ENCODE peak calls at places on chromosomes 3 and 15, in six cellular contexts. One of them, this sample, is unnamed.

GRCh38 chr3:86239956-86240355 is 751.0 kb downstream of the VGLL3 start:
- DNase-seq in stimulated activated CD4-positive, alpha-beta T cell treated with anti-CD3 and anti-CD28 coated beads, Interleukin-2, amount 100 ng/mL, for 48 hours: no peak
- DNase-seq in activated T-cell treated with anti-CD3 and anti-CD28 coated beads for 1 hour: no peak
- DNase-seq in caudate nucleus: no peak
- DNase-seq in activated naive CD8-positive, alpha-beta T cell treated with anti-CD3 and anti-CD28 coated beads, Interleukin-2, amount 50 U/mL, for 24 hours: no peak
- DNase-seq in naive B cell: no peak
- DNase-seq in this sample: no peak

GRCh38 chr3:197540961-197541377 is 14.8 kb downstream of the BDH1 start:
- DNase-seq in stimulated activated CD4-positive, alpha-beta T cell treated with anti-CD3 and anti-CD28 coated beads, Interleukin-2, amount 100 ng/mL, for 48 hours: no peak
- DNase-seq in activated T-cell treated with anti-CD3 and anti-CD28 coated beads for 1 hour: no peak
- DNase-seq in caudate nucleus: no peak
- DNase-seq in activated naive CD8-positive, alpha-beta T cell treated with anti-CD3 and anti-CD28 coated beads, Interleukin-2, amount 50 U/mL, for 24 hours: no peak
- DNase-seq in naive B cell: no peak
- DNase-seq in this sample: no peak

GRCh38 chr15:38154255-38154654 is 98.4 kb upstream of the SPRED1 start:
- DNase-seq in stimulated activated CD4-positive, alpha-beta T cell treated with anti-CD3 and anti-CD28 coated beads, Interleukin-2, amount 100 ng/mL, for 48 hours: no peak
- DNase-seq in activated T-cell treated with anti-CD3 and anti-CD28 coated beads for 1 hour: no peak
- DNase-seq in caudate nucleus: no peak
- DNase-seq in activated naive CD8-positive, alpha-beta T cell treated with anti-CD3 and anti-CD28 coated beads, Interleukin-2, amount 50 U/mL, for 24 hours: no peak
- DNase-seq in naive B cell: no peak
- DNase-seq in this sample: no peak

GRCh38 chr3:38346584-38347410 is at the start of gene XYLB:
- DNase-seq in stimulated activated CD4-positive, alpha-beta T cell treated with anti-CD3 and anti-CD28 coated beads, Interleukin-2, amount 100 ng/mL, for 48 hours: peak
- DNase-seq in activated T-cell treated with anti-CD3 and anti-CD28 coated beads for 1 hour: peak
- DNase-seq in caudate nucleus: peak
- DNase-seq in activated naive CD8-positive, alpha-beta T cell treated with anti-CD3 and anti-CD28 coated beads, Interleukin-2, amount 50 U/mL, for 24 hours: peak
- DNase-seq in naive B cell: peak
- DNase-seq in this sample: peak

GRCh38 chr3:12400795-12401194 is 83.5 kb upstream of the TSEN2 start:
- DNase-seq in stimulated activated CD4-positive, alpha-beta T cell treated with anti-CD3 and anti-CD28 coated beads, Interleukin-2, amount 100 ng/mL, for 48 hours: no peak
- DNase-seq in activated T-cell treated with anti-CD3 and anti-CD28 coated beads for 1 hour: no peak
- DNase-seq in caudate nucleus: no peak
- DNase-seq in activated naive CD8-positive, alpha-beta T cell treated with anti-CD3 and anti-CD28 coated beads, Interleukin-2, amount 50 U/mL, for 24 hours: no peak
- DNase-seq in naive B cell: no peak
- DNase-seq in this sample: peak

GRCh38 chr3:7382293-7383033 is 521.5 kb downstream of the GRM7 start:
- DNase-seq in stimulated activated CD4-positive, alpha-beta T cell treated with anti-CD3 and anti-CD28 coated beads, Interleukin-2, amount 100 ng/mL, for 48 hours: no peak
- DNase-seq in activated T-cell treated with anti-CD3 and anti-CD28 coated beads for 1 hour: no peak
- DNase-seq in caudate nucleus: no peak
- DNase-seq in activated naive CD8-positive, alpha-beta T cell treated with anti-CD3 and anti-CD28 coated beads, Interleukin-2, amount 50 U/mL, for 24 hours: no peak
- DNase-seq in naive B cell: no peak
- DNase-seq in this sample: peak

GRCh38 chr3:144743325-144743724 is 771.7 kb downstream of the DIPK2A start:
- DNase-seq in stimulated activated CD4-positive, alpha-beta T cell treated with anti-CD3 and anti-CD28 coated beads, Interleukin-2, amount 100 ng/mL, for 48 hours: no peak
- DNase-seq in activated T-cell treated with anti-CD3 and anti-CD28 coated beads for 1 hour: no peak
- DNase-seq in caudate nucleus: no peak
- DNase-seq in activated naive CD8-positive, alpha-beta T cell treated with anti-CD3 and anti-CD28 coated beads, Interleukin-2, amount 50 U/mL, for 24 hours: no peak
- DNase-seq in naive B cell: no peak
- DNase-seq in this sample: no peak

GRCh38 chr3:132135628-132136333 is 101.0 kb upstream of the CPNE4 start:
- DNase-seq in stimulated activated CD4-positive, alpha-beta T cell treated with anti-CD3 and anti-CD28 coated beads, Interleukin-2, amount 100 ng/mL, for 48 hours: no peak
- DNase-seq in activated T-cell treated with anti-CD3 and anti-CD28 coated beads for 1 hour: no peak
- DNase-seq in caudate nucleus: no peak
- DNase-seq in activated naive CD8-positive, alpha-beta T cell treated with anti-CD3 and anti-CD28 coated beads, Interleukin-2, amount 50 U/mL, for 24 hours: no peak
- DNase-seq in naive B cell: no peak
- DNase-seq in this sample: peak

GRCh38 chr3:52299247-52299657 is 11.6 kb downstream of the GLYCTK start:
- DNase-seq in stimulated activated CD4-positive, alpha-beta T cell treated with anti-CD3 and anti-CD28 coated beads, Interleukin-2, amount 100 ng/mL, for 48 hours: no peak
- DNase-seq in activated T-cell treated with anti-CD3 and anti-CD28 coated beads for 1 hour: no peak
- DNase-seq in caudate nucleus: no peak
- DNase-seq in activated naive CD8-positive, alpha-beta T cell treated with anti-CD3 and anti-CD28 coated beads, Interleukin-2, amount 50 U/mL, for 24 hours: no peak
- DNase-seq in naive B cell: no peak
- DNase-seq in this sample: no peak

GRCh38 chr3:101836907-101837598 is 12.3 kb upstream of the NFKBIZ start:
- DNase-seq in stimulated activated CD4-positive, alpha-beta T cell treated with anti-CD3 and anti-CD28 coated beads, Interleukin-2, amount 100 ng/mL, for 48 hours: no peak
- DNase-seq in activated T-cell treated with anti-CD3 and anti-CD28 coated beads for 1 hour: no peak
- DNase-seq in caudate nucleus: no peak
- DNase-seq in activated naive CD8-positive, alpha-beta T cell treated with anti-CD3 and anti-CD28 coated beads, Interleukin-2, amount 50 U/mL, for 24 hours: no peak
- DNase-seq in naive B cell: peak
- DNase-seq in this sample: peak

GRCh38 chr3:20104167-20104661 is 64.0 kb downstream of the KAT2B start:
- DNase-seq in stimulated activated CD4-positive, alpha-beta T cell treated with anti-CD3 and anti-CD28 coated beads, Interleukin-2, amount 100 ng/mL, for 48 hours: peak
- DNase-seq in activated T-cell treated with anti-CD3 and anti-CD28 coated beads for 1 hour: no peak
- DNase-seq in caudate nucleus: no peak
- DNase-seq in activated naive CD8-positive, alpha-beta T cell treated with anti-CD3 and anti-CD28 coated beads, Interleukin-2, amount 50 U/mL, for 24 hours: peak
- DNase-seq in naive B cell: peak
- DNase-seq in this sample: no peak

GRCh38 chr3:76942096-76942495 is 97.8 kb upstream of the ROBO2 start:
- DNase-seq in stimulated activated CD4-positive, alpha-beta T cell treated with anti-CD3 and anti-CD28 coated beads, Interleukin-2, amount 100 ng/mL, for 48 hours: no peak
- DNase-seq in activated T-cell treated with anti-CD3 and anti-CD28 coated beads for 1 hour: no peak
- DNase-seq in caudate nucleus: no peak
- DNase-seq in activated naive CD8-positive, alpha-beta T cell treated with anti-CD3 and anti-CD28 coated beads, Interleukin-2, amount 50 U/mL, for 24 hours: no peak
- DNase-seq in naive B cell: no peak
- DNase-seq in this sample: no peak

GRCh38 chr3:126464997-126465396 is 10.7 kb downstream of the ZXDC start:
- DNase-seq in stimulated activated CD4-positive, alpha-beta T cell treated with anti-CD3 and anti-CD28 coated beads, Interleukin-2, amount 100 ng/mL, for 48 hours: no peak
- DNase-seq in activated T-cell treated with anti-CD3 and anti-CD28 coated beads for 1 hour: no peak
- DNase-seq in caudate nucleus: no peak
- DNase-seq in activated naive CD8-positive, alpha-beta T cell treated with anti-CD3 and anti-CD28 coated beads, Interleukin-2, amount 50 U/mL, for 24 hours: no peak
- DNase-seq in naive B cell: no peak
- DNase-seq in this sample: no peak

GRCh38 chr15:87944051-87944450 is 312.5 kb downstream of the NTRK3 start:
- DNase-seq in stimulated activated CD4-positive, alpha-beta T cell treated with anti-CD3 and anti-CD28 coated beads, Interleukin-2, amount 100 ng/mL, for 48 hours: no peak
- DNase-seq in activated T-cell treated with anti-CD3 and anti-CD28 coated beads for 1 hour: no peak
- DNase-seq in caudate nucleus: no peak
- DNase-seq in activated naive CD8-positive, alpha-beta T cell treated with anti-CD3 and anti-CD28 coated beads, Interleukin-2, amount 50 U/mL, for 24 hours: no peak
- DNase-seq in naive B cell: no peak
- DNase-seq in this sample: no peak

GRCh38 chr3:177441813-177442646 is 244.7 kb upstream of the TBL1XR1 start:
- DNase-seq in stimulated activated CD4-positive, alpha-beta T cell treated with anti-CD3 and anti-CD28 coated beads, Interleukin-2, amount 100 ng/mL, for 48 hours: no peak
- DNase-seq in activated T-cell treated with anti-CD3 and anti-CD28 coated beads for 1 hour: no peak
- DNase-seq in caudate nucleus: no peak
- DNase-seq in activated naive CD8-positive, alpha-beta T cell treated with anti-CD3 and anti-CD28 coated beads, Interleukin-2, amount 50 U/mL, for 24 hours: no peak
- DNase-seq in naive B cell: peak
- DNase-seq in this sample: no peak

GRCh38 chr15:70902105-70902504 is 9.5 kb downstream of the LRRC49 start:
- DNase-seq in stimulated activated CD4-positive, alpha-beta T cell treated with anti-CD3 and anti-CD28 coated beads, Interleukin-2, amount 100 ng/mL, for 48 hours: no peak
- DNase-seq in activated T-cell treated with anti-CD3 and anti-CD28 coated beads for 1 hour: no peak
- DNase-seq in caudate nucleus: no peak
- DNase-seq in activated naive CD8-positive, alpha-beta T cell treated with anti-CD3 and anti-CD28 coated beads, Interleukin-2, amount 50 U/mL, for 24 hours: no peak
- DNase-seq in naive B cell: no peak
- DNase-seq in this sample: peak